ENCODE peak calls at places on chromosomes 5 and 9, in nine cellular contexts. B is epithelial cell of esophagus, R is A549, C is mammary epithelial cell, K is choroid plexus epithelial cell, I is lower lobe of right lung, S is astrocyte of the spinal cord, Y is K562, T is IMR-90. E is an unnamed sample.

GRCh38 chr5:140295414-140295813 is 7.5 kb downstream of the PFDN1 start:
- DNase-seq in B (peak; percentile 98), R (peak; percentile 61), C (peak; percentile 93), K (peak; percentile 99), I (no peak), S (peak; percentile 96), Y (no peak), T (peak; percentile 99), E (peak; percentile 99)

GRCh38 chr5:38465702-38466443 is 90.6 kb downstream of the LIFR start:
- DNase-seq in B (peak; percentile 34), R (no peak), C (peak; percentile 18), K (no peak), I (no peak), S (no peak), Y (no peak), T (no peak), E (no peak)

GRCh38 chr5:93058309-93058708 is 522.7 kb downstream of the NR2F1-AS1 start:
- DNase-seq in B (no peak), R (no peak), C (peak; percentile 46), K (peak; percentile 86), I (no peak), S (peak; percentile 64), Y (no peak), T (peak; percentile 92), E (peak; percentile 62)

GRCh38 chr9:92990461-92990860 is 43.1 kb downstream of the FGD3 start:
- DNase-seq in B (no peak), R (no peak), C (no peak), K (no peak), I (no peak), S (no peak), Y (no peak), T (no peak), E (no peak)

GRCh38 chr9:134099123-134099761 is 31.4 kb upstream of the BRD3 start:
- DNase-seq in B (peak; percentile 65), R (peak; percentile 64), C (peak; percentile 45), K (peak; percentile 55), I (no peak), S (peak; percentile 15), Y (peak; percentile 69), T (peak; percentile 8), E (peak; percentile 38)

GRCh38 chr5:89351232-89351631 is 468.2 kb upstream of the MEF2C start:
- DNase-seq in B (peak; percentile 15), R (peak; percentile 5), C (peak; percentile 41), K (peak; percentile 79), I (no peak), S (peak; percentile 83), Y (no peak), T (peak; percentile 88), E (peak; percentile 62)

GRCh38 chr9:27407966-27408365 is 111.0 kb upstream of the EQTN start:
- DNase-seq in B (peak; percentile 62), R (peak; percentile 50), C (no peak), K (peak; percentile 58), I (no peak), S (peak; percentile 54), Y (no peak), T (peak; percentile 22), E (peak; percentile 26)

GRCh38 chr5:10885026-10885425 is 124.0 kb upstream of the DAP start:
- DNase-seq in B (peak; percentile 36), R (no peak), C (peak; percentile 51), K (peak; percentile 11), I (no peak), S (peak; percentile 42), Y (no peak), T (peak; percentile 78), E (peak; percentile 63)

GRCh38 chr5:58366461-58366860 is 93.4 kb downstream of the PLK2 start:
- DNase-seq in B (peak; percentile 34), R (no peak), C (no peak), K (peak; percentile 24), I (no peak), S (peak; percentile 5), Y (no peak), T (peak; percentile 45), E (peak; percentile 44)

GRCh38 chr5:134328619-134329018 is 38.4 kb downstream of the CDKL3 start:
- DNase-seq in B (no peak), R (peak; percentile 6), C (no peak), K (peak; percentile 6), I (no peak), S (peak; percentile 4), Y (no peak), T (no peak), E (peak; percentile 5)

GRCh38 chr5:136622737-136623136 is 257.4 kb upstream of the TRPC7 start:
- DNase-seq in B (peak; percentile 43), R (no peak), C (no peak), K (no peak), I (no peak), S (no peak), Y (no peak), T (no peak), E (no peak)

GRCh38 chr9:100443781-100444768 is 17.1 kb downstream of the MSANTD3 start:
- DNase-seq in B (no peak), R (no peak), C (no peak), K (peak; percentile 56), I (no peak), S (peak; percentile 17), Y (no peak), T (peak; percentile 58), E (no peak)

GRCh38 chr9:102922526-102922925 is 72.6 kb upstream of the CYLC2 start:
- DNase-seq in B (no peak), R (no peak), C (no peak), K (no peak), I (no peak), S (no peak), Y (no peak), T (no peak), E (no peak)

GRCh38 chr5:168211245-168211644 is 80.2 kb upstream of the WWC1 start:
- DNase-seq in B (no peak), R (no peak), C (no peak), K (no peak), I (no peak), S (no peak), Y (no peak), T (no peak), E (no peak)

GRCh38 chr9:128420060-128420650 is 502 bp upstream of the CERCAM start:
- DNase-seq in B (peak; percentile 57), R (peak; percentile 60), C (peak; percentile 64), K (peak; percentile 56), I (peak; percentile 81), S (peak; percentile 60), Y (peak; percentile 89), T (peak; percentile 45), E (peak; percentile 70)
- TF ChIP-seq CTCF in B (peak; percentile 24), R (peak; percentile 91), C (peak; percentile 75), K (peak; percentile 60), I (peak; percentile 91), S (peak; percentile 75), Y (peak; percentile 84), T (peak; percentile 77), E (peak; percentile 36)

GRCh38 chr5:72454996-72455395 is 52.2 kb downstream of the ZNF366 start:
- DNase-seq in B (no peak), R (no peak), C (no peak), K (no peak), I (no peak), S (no peak), Y (no peak), T (no peak), E (no peak)

GRCh38 chr5:72455477-72455876 is 51.7 kb downstream of the ZNF366 start:
- DNase-seq in B (no peak), R (no peak), C (no peak), K (no peak), I (no peak), S (no peak), Y (no peak), T (no peak), E (peak; percentile 31)

GRCh38 chr5:72452515-72453259 is 54.5 kb downstream of the ZNF366 start:
- DNase-seq in B (peak; percentile 62), R (peak; percentile 61), C (peak; percentile 44), K (peak; percentile 81), I (no peak), S (peak; percentile 81), Y (no peak), T (peak; percentile 72), E (peak; percentile 95)

GRCh38 chr5:72451771-72452505 is 55.3 kb downstream of the ZNF366 start:
- DNase-seq in B (peak; percentile 18), R (peak; percentile 35), C (no peak), K (peak; percentile 94), I (no peak), S (peak; percentile 92), Y (no peak), T (peak; percentile 66), E (peak; percentile 100)

DNA sequence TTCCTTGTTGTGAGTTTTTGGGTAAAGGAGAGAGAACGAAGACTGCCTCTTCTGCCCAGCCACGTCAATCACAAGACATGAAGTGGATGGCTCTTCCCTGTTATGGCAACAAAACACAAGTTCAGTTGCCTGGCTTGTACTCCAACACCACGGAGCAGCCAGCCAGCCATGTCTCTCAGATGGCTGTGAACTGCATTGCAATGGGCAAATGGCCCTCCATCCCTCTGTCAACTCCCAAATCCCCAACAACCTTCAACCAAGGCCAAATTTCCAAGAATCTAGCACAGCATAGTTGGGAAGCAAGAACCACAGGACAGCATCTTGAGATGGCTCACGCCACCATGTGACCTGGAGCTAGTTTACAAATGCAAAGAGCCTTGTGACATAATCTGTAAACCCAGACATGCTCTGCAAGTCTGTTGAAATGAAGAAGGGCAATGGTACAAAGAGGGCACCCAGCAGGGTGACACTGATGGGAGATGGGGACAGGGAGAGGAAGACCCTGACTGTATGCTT is 53.9 kb downstream of the ZNF366 start:
- DNase-seq in B (no peak), R (no peak), C (no peak), K (no peak), I (no peak), S (no peak), Y (no peak), T (no peak), E (peak; percentile 50)
- H3K4me3 ChIP-seq in B (no peak overlapping the region), R (no peak overlapping the region), C (no peak overlapping the region), K (no peak overlapping the region), I (no peak overlapping the region), S (no peak overlapping the region), Y (no peak overlapping the region), T (no peak overlapping the region), E (no peak overlapping the region)

DNA sequence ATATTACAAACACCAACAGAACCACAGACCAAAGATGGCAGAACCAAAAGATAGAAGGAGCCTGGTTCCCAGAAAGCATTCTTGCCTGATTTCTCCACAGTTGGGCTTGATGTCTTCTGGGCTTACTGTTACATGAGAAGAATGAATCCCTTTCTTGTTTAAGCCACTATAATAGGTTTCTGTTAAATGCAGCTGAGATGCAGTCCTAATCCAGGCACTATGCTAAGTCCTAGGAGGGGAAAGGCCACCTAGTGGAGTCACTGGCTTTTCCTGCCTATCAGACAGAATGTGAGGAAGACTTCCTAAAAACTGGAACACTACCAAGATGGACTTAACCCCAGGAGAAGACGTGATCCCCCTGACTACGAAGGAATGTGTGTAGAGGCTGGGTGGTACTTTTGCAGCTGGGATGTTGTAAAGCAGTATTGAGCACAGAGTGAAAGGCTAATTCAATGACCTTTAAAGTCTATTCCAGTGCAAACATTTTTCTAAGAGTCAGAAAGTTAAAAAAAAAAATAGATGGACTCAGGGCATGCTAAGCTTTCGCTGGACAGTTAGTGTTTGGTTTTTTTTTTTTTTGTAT is 34.3 kb upstream of the FSD1L start:
- DNase-seq in B (peak; percentile 35), R (peak; percentile 58), C (peak; percentile 35), K (peak; percentile 54), I (no peak), S (peak; percentile 44), Y (peak; percentile 10), T (peak; percentile 53), E (peak; percentile 45)
- TF ChIP-seq CTCF in B (peak; percentile 51), R (peak; percentile 41), C (peak; percentile 57), K (peak; percentile 58), I (no peak), S (peak; percentile 51), Y (peak; percentile 16), T (peak; percentile 42), E (peak; percentile 34)

DNA sequence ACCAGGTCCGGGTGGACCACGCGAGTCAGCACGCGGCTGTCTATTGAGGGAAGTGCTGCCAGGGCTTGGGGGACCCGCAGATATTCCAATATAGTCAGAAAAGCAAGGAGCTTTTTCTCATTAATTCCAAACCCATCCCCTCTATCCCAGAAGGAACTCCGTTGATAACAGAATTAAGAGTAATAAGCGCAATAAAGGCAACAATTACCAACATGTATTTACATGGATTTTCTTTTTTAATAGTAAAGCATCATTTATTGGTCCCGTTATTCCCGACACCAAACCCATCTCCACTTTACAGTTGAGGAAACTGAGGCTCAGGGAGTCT is 7.7 kb downstream of the PHF19 start:
- DNase-seq in B (no peak), R (no peak), C (no peak), K (no peak), I (no peak), S (no peak), Y (no peak), T (no peak), E (no peak)
- H3K4me3 ChIP-seq in B (peak overlapping the region; percentile 60), R (peak overlapping the region; percentile 38), C (peak overlapping the region; percentile 48), K (peak overlapping the region; percentile 68), I (peak overlapping the region; percentile 68), S (peak overlapping the region; percentile 37), Y (peak overlapping the region; percentile 41), T (peak overlapping the region; percentile 48), E (peak overlapping the region; percentile 48)

E was measured in cardiac fibroblast.